ENCODE peak calls at places on chromosomes 4 and X, in six cellular contexts. A is suprapubic skin, M is IMR-90, D is ovary, N is right lobe of liver, I is heart left ventricle. R is an unnamed sample.

GRCh38 chr4:38820329-38821061 is 15.9 kb upstream of the TLR1 start:
- DNase-seq in A (no peak), M (no peak), N (no peak), D (no peak), I (no peak), R (no peak)

GRCh38 chr4:11720292-11720691 is 291.6 kb upstream of the HS3ST1 start:
- DNase-seq in A (no peak), N (no peak), M (peak; percentile 67), I (no peak), D (no peak), R (no peak)

GRCh38 chr4:113951263-113951662 is 28.2 kb downstream of the ARSJ start:
- DNase-seq in M (peak; percentile 46), I (no peak), N (no peak), A (no peak), D (peak; percentile 17), R (no peak)

GRCh38 chr4:152293527-152293926 is 242.4 kb downstream of the FBXW7 start:
- DNase-seq in I (no peak), A (no peak), M (no peak), D (no peak), N (no peak), R (no peak)

GRCh38 chrX:138897621-138898492 is 186.3 kb upstream of the FGF13 start:
- DNase-seq in D (no peak), I (no peak), M (no peak), N (no peak), A (no peak), R (no peak)

GRCh38 chr4:110618091-110619000 is 4.5 kb downstream of the PITX2 start:
- DNase-seq in M (no peak), D (no peak), A (no peak), I (no peak), N (no peak), R (no peak)

GRCh38 chrX:116975517-116975916 is 512.7 kb upstream of the CT83 start:
- DNase-seq in M (no peak), A (no peak), N (no peak), D (no peak), I (no peak), R (no peak)

GRCh38 chrX:47243351-47243750 is 10.5 kb downstream of the USP11 start:
- DNase-seq in N (no peak), I (no peak), A (no peak), D (no peak), M (no peak), R (no peak)

GRCh38 chrX:10106801-10107200 is 50.0 kb upstream of the CLCN4 start:
- DNase-seq in A (no peak), I (no peak), M (no peak), D (no peak), N (no peak), R (no peak)

GRCh38 chrX:72436010-72436409 is 130.3 kb upstream of the CITED1 start:
- DNase-seq in M (no peak), I (no peak), A (no peak), N (no peak), D (no peak), R (no peak)

GRCh38 chrX:108312011-108312410 is 126.2 kb downstream of the COL4A6 start:
- DNase-seq in M (peak; percentile 36), D (no peak), N (no peak), I (no peak), A (no peak), R (no peak)
- TF ChIP-seq POLR2A in M (no peak), D (no peak), N (no peak), I (no peak), A (no peak), R (no peak)

GRCh38 chr4:139011220-139011950 is 4.2 kb upstream of the NOCT start:
- DNase-seq in N (peak; percentile 34), D (no peak), A (no peak), M (no peak), I (no peak), R (no peak)

GRCh38 chr4:139015948-139016451 is 419 bp downstream of the NOCT start:
- DNase-seq in M (peak; percentile 20), A (no peak), N (peak; percentile 63), I (peak; percentile 36), D (no peak), R (no peak)

GRCh38 chr4:139017861-139018260 is 2.3 kb downstream of the NOCT start:
- DNase-seq in I (no peak), N (no peak), A (no peak), M (no peak), D (no peak), R (no peak)

GRCh38 chr4:139015269-139015947 is at the start of gene NOCT:
- DNase-seq in A (peak; percentile 93), I (peak; percentile 89), D (peak; percentile 86), M (peak; percentile 94), N (peak; percentile 96), R (peak; percentile 56)

DNA sequence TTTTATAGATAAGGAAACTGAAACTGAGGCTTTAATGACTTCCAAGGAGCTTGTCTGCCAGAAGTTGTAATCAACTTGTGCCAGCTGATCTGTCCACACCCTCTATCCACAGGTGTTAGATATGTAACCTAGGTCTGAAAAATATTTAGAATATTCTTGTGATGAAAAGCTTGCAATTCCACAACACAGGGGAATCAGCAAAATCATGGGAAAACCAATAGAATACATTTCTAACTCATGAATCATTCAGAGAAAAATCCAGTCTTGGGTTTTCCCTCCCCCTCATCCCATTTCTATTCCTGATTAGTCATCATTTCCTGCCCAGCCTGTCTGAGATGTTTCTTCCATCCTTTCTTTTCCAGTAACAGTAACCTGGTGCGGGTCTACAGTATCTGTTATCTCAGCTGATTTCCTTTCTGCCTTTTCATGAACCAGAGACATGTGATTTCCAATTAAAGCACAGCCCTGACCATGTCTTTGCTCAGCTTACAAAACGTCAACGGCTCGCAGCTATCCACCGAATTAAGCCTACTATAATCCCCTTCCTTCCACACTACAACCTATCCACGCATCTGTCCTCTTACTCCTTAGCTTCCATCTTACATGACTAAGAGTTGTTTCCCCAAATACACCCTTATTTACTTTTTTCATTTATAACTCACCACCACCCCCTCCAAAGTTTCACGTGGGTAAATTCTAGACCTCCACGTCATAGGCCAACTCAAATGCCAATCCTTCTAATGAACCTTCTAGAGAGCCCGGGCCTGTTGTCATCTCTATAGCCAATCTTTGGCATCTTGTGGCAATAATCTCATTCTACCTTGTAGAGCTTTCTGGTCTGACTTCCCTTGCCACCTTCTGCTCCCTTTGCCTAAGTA is 951 bp upstream of the NOCT start:
- DNase-seq in A (no peak), N (no peak), D (no peak), M (peak; percentile 94), I (peak; percentile 30), R (peak; percentile 46)
- TF ChIP-seq POLR2A in A (no peak), N (no peak), D (no peak), M (no peak), I (no peak), R (no peak)

GRCh38 chr4:157245351-157245750 is 24.8 kb downstream of the GRIA2 start:
- DNase-seq in D (no peak), I (no peak), N (no peak), A (no peak), M (no peak), R (no peak)

GRCh38 chr4:157246959-157247358 is 26.4 kb downstream of the GRIA2 start:
- DNase-seq in N (no peak), I (no peak), A (no peak), D (no peak), M (no peak), R (no peak)

GRCh38 chr4:157242871-157243270 is 22.3 kb downstream of the GRIA2 start:
- DNase-seq in I (no peak), A (no peak), M (no peak), N (no peak), D (no peak), R (no peak)

GRCh38 chr4:157244348-157244747 is 23.8 kb downstream of the GRIA2 start:
- DNase-seq in N (no peak), M (no peak), I (no peak), A (no peak), D (no peak), R (no peak)
- TF ChIP-seq POLR2A in N (no peak), M (no peak), I (no peak), A (no peak), D (no peak), R (no peak)

GRCh38 chr4:185201983-185202962 is 1.5 kb downstream of the CFAP97 start:
- DNase-seq in M (peak; percentile 42), N (peak; percentile 42), D (no peak), A (no peak), I (no peak), R (no peak)

GRCh38 chr4:185205697-185206342 is 2.0 kb upstream of the CFAP97 start:
- DNase-seq in M (no peak), A (no peak), I (no peak), D (no peak), N (no peak), R (no peak)

GRCh38 chr4:185202984-185203379 is 818 bp downstream of the CFAP97 start:
- DNase-seq in A (no peak), N (no peak), M (no peak), D (no peak), I (no peak), R (no peak)

GRCh38 chr4:185204238-185204910 is 574 bp upstream of the CFAP97 start:
- DNase-seq in N (no peak), D (no peak), I (no peak), A (no peak), M (peak; percentile 21), R (no peak)

GRCh38 chr4:185203380-185204237 is at the start of gene CFAP97:
- DNase-seq in N (peak; percentile 95), A (peak; percentile 91), M (peak; percentile 87), D (peak; percentile 94), I (peak; percentile 93), R (no peak)
- TF ChIP-seq POLR2A in N (peak; percentile 91), A (peak; percentile 74), M (peak; percentile 80), D (peak; percentile 89), I (no peak), R (peak; percentile 40)

GRCh38 chr4:165343353-165344191 is 16.1 kb downstream of the MSMO1 start:
- DNase-seq in A (no peak), M (no peak), I (no peak), N (no peak), D (no peak), R (no peak)
- TF ChIP-seq POLR2A in A (no peak), M (no peak), I (no peak), N (no peak), D (no peak), R (no peak)

GRCh38 chrX:54530358-54530900 is 410 bp downstream of the GNL3L start:
- DNase-seq in I (no peak), M (no peak), D (peak; percentile 21), A (no peak), N (no peak), R (no peak)
- TF ChIP-seq POLR2A in I (no peak), M (no peak), D (no peak), A (no peak), N (no peak), R (no peak)